ENCODE peak calls at places on chromosomes 6 and 20, in four cellular contexts. One of them, this sample, is unnamed. For H3K4me1 and H3K9me3, the result is how much of the 10 kb centered on the place peaks cover.

GRCh38 chr6:156131221-156131903 is 645.8 kb upstream of the ARID1B start:
- DNase-seq in adipocyte: no peak
- DNase-seq in lung: no peak
- DNase-seq in sigmoid colon: no peak
- DNase-seq in this sample: no peak

GRCh38 chr20:24764825-24765224 is 184.2 kb upstream of the CST7 start:
- DNase-seq in sigmoid colon: no peak
- DNase-seq in adipocyte: no peak
- DNase-seq in lung: no peak
- DNase-seq in this sample: peak

GRCh38 chr6:33546766-33547165 is 33.3 kb downstream of the BAK1 start:
- DNase-seq in sigmoid colon: no peak
- DNase-seq in lung: no peak
- DNase-seq in adipocyte: no peak
- DNase-seq in this sample: no peak

GRCh38 chr6:168746013-168746412 is 305.0 kb downstream of the SMOC2 start:
- DNase-seq in lung: no peak
- DNase-seq in adipocyte: no peak
- DNase-seq in sigmoid colon: no peak
- DNase-seq in this sample: no peak

GRCh38 chr6:33428219-33428890 is 8.5 kb downstream of the SYNGAP1 start:
- DNase-seq in adipocyte: peak
- DNase-seq in sigmoid colon: no peak
- DNase-seq in lung: no peak
- DNase-seq in this sample: peak

GRCh38 chr20:1894951-1895673 is at the start of gene SIRPA:
- DNase-seq in lung: peak
- DNase-seq in sigmoid colon: peak
- DNase-seq in adipocyte: peak
- DNase-seq in this sample: peak

GRCh38 chr6:41159415-41160082 is 3.4 kb downstream of the TREM2 start:
- DNase-seq in lung: no peak
- DNase-seq in adipocyte: peak
- DNase-seq in sigmoid colon: no peak
- DNase-seq in this sample: no peak

GRCh38 chr6:132734694-132735236 is 20.9 kb upstream of the VNN1 start:
- DNase-seq in adipocyte: peak
- DNase-seq in lung: no peak
- DNase-seq in sigmoid colon: no peak
- DNase-seq in this sample: no peak

GRCh38 chr6:89079611-89080213 is 839 bp upstream of the PNRC1 start:
- DNase-seq in sigmoid colon: peak
- DNase-seq in lung: peak
- DNase-seq in adipocyte: peak
- DNase-seq in this sample: peak

GRCh38 chr6:12343122-12343439 is 52.9 kb downstream of the EDN1 start:
- DNase-seq in adipocyte: no peak
- DNase-seq in sigmoid colon: no peak
- DNase-seq in lung: no peak
- DNase-seq in this sample: no peak

GRCh38 chr6:166958926-166959861 is 2.8 kb upstream of the RNASET2 start:
- DNase-seq in adipocyte: no peak
- DNase-seq in sigmoid colon: no peak
- DNase-seq in lung: no peak
- DNase-seq in this sample: no peak

GRCh38 chr6:73610444-73611275 is 43.1 kb downstream of the SLC17A5 start:
- DNase-seq in sigmoid colon: no peak
- DNase-seq in lung: no peak
- DNase-seq in adipocyte: peak
- DNase-seq in this sample: no peak

GRCh38 chr20:21436186-21436585 is 38.9 kb upstream of the NKX2-4 start:
- DNase-seq in sigmoid colon: no peak
- DNase-seq in adipocyte: peak
- DNase-seq in lung: no peak
- DNase-seq in this sample: no peak

GRCh38 chr20:7272512-7272911 is 505.0 kb downstream of the BMP2 start:
- DNase-seq in sigmoid colon: no peak
- DNase-seq in adipocyte: no peak
- DNase-seq in lung: no peak
- DNase-seq in this sample: peak

GRCh38 chr6:144063744-144064401 is 31.5 kb downstream of the SF3B5 start:
- DNase-seq in lung: peak
- DNase-seq in adipocyte: peak
- DNase-seq in sigmoid colon: peak
- DNase-seq in this sample: peak

GRCh38 chr6:145836170-145836569 is 21.6 kb upstream of the FBXO30 start:
- DNase-seq in lung: no peak
- DNase-seq in adipocyte: peak
- DNase-seq in sigmoid colon: no peak
- DNase-seq in this sample: no peak

GRCh38 chr6:97947841-97948240 is 664.8 kb upstream of the MMS22L start:
- DNase-seq in sigmoid colon: no peak
- DNase-seq in lung: peak
- DNase-seq in adipocyte: peak
- DNase-seq in this sample: no peak

GRCh38 chr6:99613398-99613704 is 6.7 kb downstream of the PRDM13 start:
- DNase-seq in adipocyte: peak
- DNase-seq in sigmoid colon: no peak
- DNase-seq in lung: no peak
- DNase-seq in this sample: peak

GRCh38 chr6:166381733-166382499 is 824 bp downstream of the MPC1 start:
- DNase-seq in sigmoid colon: peak
- DNase-seq in lung: peak
- DNase-seq in adipocyte: peak
- DNase-seq in this sample: peak

GRCh38 chr6:34985236-34985635 is 96.2 kb downstream of the ANKS1A start:
- DNase-seq in adipocyte: no peak
- DNase-seq in lung: no peak
- DNase-seq in sigmoid colon: no peak
- DNase-seq in this sample: no peak

GRCh38 chr20:3166338-3166912 is 6.8 kb upstream of the FASTKD5 start:
- DNase-seq in lung: no peak
- DNase-seq in adipocyte: no peak
- DNase-seq in sigmoid colon: peak
- DNase-seq in this sample: no peak

GRCh38 chr20:21125072-21125848 is 622 bp upstream of the KIZ start:
- DNase-seq in sigmoid colon: peak
- DNase-seq in adipocyte: peak
- DNase-seq in lung: no peak
- DNase-seq in this sample: no peak

GRCh38 chr6:131792091-131792496 is 15.7 kb upstream of the ENPP1 start:
- DNase-seq in sigmoid colon: no peak
- DNase-seq in lung: no peak
- DNase-seq in adipocyte: no peak
- DNase-seq in this sample: peak

GRCh38 chr6:28167068-28167467 is 25.4 kb downstream of the ZKSCAN8 start:
- DNase-seq in lung: no peak
- DNase-seq in adipocyte: peak
- DNase-seq in sigmoid colon: no peak
- DNase-seq in this sample: no peak

GRCh38 chr6:31829633-31830492 is 2.3 kb downstream of the HSPA1B start:
- DNase-seq in lung: no peak
- DNase-seq in adipocyte: peak
- DNase-seq in sigmoid colon: no peak
- DNase-seq in this sample: no peak

GRCh38 chr6:97524846-97525245 is 241.8 kb upstream of the MMS22L start:
- DNase-seq in lung: no peak
- DNase-seq in sigmoid colon: no peak
- DNase-seq in adipocyte: no peak
- DNase-seq in this sample: peak

GRCh38 chr20:44056010-44056698 is 130.8 kb downstream of the JPH2 start:
- DNase-seq in sigmoid colon: peak
- DNase-seq in lung: no peak
- DNase-seq in adipocyte: no peak
- DNase-seq in this sample: peak

GRCh38 chr20:57432874-57433491 is 41.8 kb downstream of the RBM38 start:
- DNase-seq in adipocyte: no peak
- DNase-seq in sigmoid colon: peak
- DNase-seq in lung: peak
- DNase-seq in this sample: no peak

GRCh38 chr20:47922280-47922675 is 137.0 kb upstream of the SULF2 start:
- DNase-seq in adipocyte: peak
- DNase-seq in sigmoid colon: no peak
- DNase-seq in lung: no peak
- DNase-seq in this sample: no peak

GRCh38 chr6:28953039-28953872 is 29.5 kb upstream of the TRIM27 start:
- DNase-seq in lung: peak
- DNase-seq in sigmoid colon: no peak
- DNase-seq in adipocyte: peak
- DNase-seq in this sample: peak

GRCh38 chr6:9523462-9523861 is 891.4 kb downstream of the TFAP2A start:
- DNase-seq in sigmoid colon: no peak
- DNase-seq in lung: no peak
- DNase-seq in adipocyte: peak
- DNase-seq in this sample: no peak

GRCh38 chr20:61857414-61857775 is 208.3 kb downstream of the TAF4 start:
- DNase-seq in lung: no peak
- DNase-seq in adipocyte: no peak
- DNase-seq in sigmoid colon: no peak
- DNase-seq in this sample: no peak

GRCh38 chr6:89503641-89504040 is 70.7 kb downstream of the ANKRD6 start:
- DNase-seq in adipocyte: no peak
- DNase-seq in sigmoid colon: no peak
- DNase-seq in lung: peak
- DNase-seq in this sample: no peak

GRCh38 chr20:364905-365794 is 15.4 kb upstream of the TRIB3 start:
- DNase-seq in lung: no peak
- DNase-seq in sigmoid colon: no peak
- DNase-seq in adipocyte: no peak
- DNase-seq in this sample: no peak

GRCh38 chr20:57265649-57266250 is 691 bp downstream of the BMP7 start:
- DNase-seq in adipocyte: no peak
- DNase-seq in lung: no peak
- DNase-seq in sigmoid colon: no peak
- DNase-seq in this sample: peak

GRCh38 chr6:2764610-2765165 is 505 bp upstream of the WRNIP1 start:
- DNase-seq in sigmoid colon: peak
- DNase-seq in adipocyte: peak
- DNase-seq in lung: peak
- DNase-seq in this sample: no peak
- H3K4me1 ChIP-seq in sigmoid colon: under half
- H3K4me1 ChIP-seq in adipocyte: under half
- H3K4me1 ChIP-seq in lung: under half
- H3K4me1 ChIP-seq in this sample: under half

GRCh38 chr20:37457928-37458327 is 63.1 kb upstream of the NNAT start:
- DNase-seq in lung: no peak
- DNase-seq in sigmoid colon: no peak
- DNase-seq in adipocyte: no peak
- DNase-seq in this sample: no peak
- H3K9me3 ChIP-seq in lung: under half
- H3K9me3 ChIP-seq in sigmoid colon: under half
- H3K9me3 ChIP-seq in adipocyte: half or more
- H3K9me3 ChIP-seq in this sample: under half

GRCh38 chr6:36370638-36371037 is 16.8 kb downstream of the ETV7 start:
- DNase-seq in sigmoid colon: no peak
- DNase-seq in lung: no peak
- DNase-seq in adipocyte: no peak
- DNase-seq in this sample: no peak

GRCh38 chr6:36373368-36374009 is 14.0 kb downstream of the ETV7 start:
- DNase-seq in adipocyte: peak
- DNase-seq in lung: no peak
- DNase-seq in sigmoid colon: no peak
- DNase-seq in this sample: no peak

GRCh38 chr6:36372088-36372487 is 15.4 kb downstream of the ETV7 start:
- DNase-seq in lung: no peak
- DNase-seq in adipocyte: no peak
- DNase-seq in sigmoid colon: no peak
- DNase-seq in this sample: no peak

GRCh38 chr6:36368921-36369880 is 18.3 kb downstream of the ETV7 start:
- DNase-seq in sigmoid colon: no peak
- DNase-seq in adipocyte: peak
- DNase-seq in lung: peak
- DNase-seq in this sample: peak

GRCh38 chr6:36371231-36371630 is 16.2 kb downstream of the ETV7 start:
- DNase-seq in lung: no peak
- DNase-seq in sigmoid colon: no peak
- DNase-seq in adipocyte: no peak
- DNase-seq in this sample: no peak
- H3K4me1 ChIP-seq in lung: under half
- H3K4me1 ChIP-seq in sigmoid colon: under half
- H3K4me1 ChIP-seq in adipocyte: under half
- H3K4me1 ChIP-seq in this sample: under half

GRCh38 chr6:110552901-110553641 is 76.7 kb upstream of the SLC22A16 start:
- DNase-seq in sigmoid colon: no peak
- DNase-seq in lung: no peak
- DNase-seq in adipocyte: no peak
- DNase-seq in this sample: no peak
- H3K9me3 ChIP-seq in sigmoid colon: under half
- H3K9me3 ChIP-seq in lung: under half
- H3K9me3 ChIP-seq in adipocyte: under half
- H3K9me3 ChIP-seq in this sample: under half

This sample was measured in endodermal cell.